ENCODE peak calls at places on chromosome 4, in six cellular contexts. P is GOT3; Z is iris pigment epithelial cell; O is AG09309; X is HuH-7; F is stimulated activated CD4-positive, alpha-beta T cell treated with anti-CD3 and anti-CD28 coated beads, Interleukin-15, amount 100 ng/mL, for 1 hour. W is an unnamed sample.

GRCh38 chr4:57233391-57233790 is 123.2 kb upstream of the IGFBP7 start:
- DNase-seq in O (no peak), X (no peak), F (no peak), Z (peak; percentile 57), P (no peak), W (peak; percentile 26)

GRCh38 chr4:2424581-2424980 is 5.8 kb downstream of the CFAP99 start:
- DNase-seq in F (no peak), O (no peak), X (no peak), Z (peak; percentile 42), P (no peak), W (no peak)

GRCh38 chr4:11402192-11402591 is 26.5 kb downstream of the HS3ST1 start:
- DNase-seq in P (no peak), Z (no peak), O (no peak), F (no peak), X (no peak), W (no peak)

GRCh38 chr4:114378306-114378903 is 220.2 kb upstream of the UGT8 start:
- DNase-seq in O (peak; percentile 16), X (no peak), P (no peak), Z (peak; percentile 59), F (no peak), W (no peak)

GRCh38 chr4:54930226-54930625 is 195.2 kb downstream of the KDR start:
- DNase-seq in X (no peak), P (no peak), O (peak; percentile 17), Z (peak; percentile 27), F (no peak), W (peak; percentile 1)

GRCh38 chr4:179595671-179596410 is 2153.6 kb upstream of the AGA start:
- DNase-seq in P (no peak), O (no peak), Z (peak; percentile 40), X (no peak), F (no peak), W (peak; percentile 42)

GRCh38 chr4:37715889-37716402 is 29.8 kb upstream of the RELL1 start:
- DNase-seq in F (no peak), Z (peak; percentile 49), P (no peak), O (no peak), X (no peak), W (peak; percentile 76)

GRCh38 chr4:98873059-98873458 is 55.9 kb downstream of the EIF4E start:
- DNase-seq in P (no peak), F (no peak), X (no peak), O (peak; percentile 20), Z (peak; percentile 67), W (no peak)

GRCh38 chr4:109989044-109989443 is 76.4 kb downstream of the EGF start:
- DNase-seq in O (no peak), F (no peak), Z (peak; percentile 31), P (no peak), X (no peak), W (no peak)

GRCh38 chr4:30619679-30620078 is 100.5 kb upstream of the PCDH7 start:
- DNase-seq in F (no peak), P (no peak), X (no peak), Z (no peak), O (no peak), W (peak; percentile 75)

GRCh38 chr4:145861331-145862318 is 77.0 kb downstream of the ZNF827 start:
- DNase-seq in P (no peak), X (no peak), O (no peak), F (no peak), Z (no peak), W (no peak)

GRCh38 chr4:55920571-55920970 is 28.2 kb upstream of the CEP135 start:
- DNase-seq in F (no peak), P (no peak), Z (peak; percentile 27), X (no peak), O (no peak), W (no peak)

GRCh38 chr4:52076731-52077130 is 25.6 kb downstream of the SPATA18 start:
- DNase-seq in P (no peak), Z (no peak), O (no peak), F (no peak), X (no peak), W (no peak)

GRCh38 chr4:81631958-81632439 is 160.3 kb upstream of the RASGEF1B start:
- DNase-seq in F (no peak), Z (peak; percentile 60), X (no peak), O (peak; percentile 13), P (no peak), W (peak; percentile 84)

GRCh38 chr4:135316266-135316779 is 1114.7 kb upstream of the PABPC4L start:
- DNase-seq in P (no peak), X (no peak), F (no peak), Z (no peak), O (no peak), W (no peak)

GRCh38 chr4:57426779-57427395 is 316.7 kb upstream of the IGFBP7 start:
- DNase-seq in X (peak; percentile 34), O (no peak), Z (peak; percentile 73), P (no peak), F (no peak), W (peak; percentile 32)

GRCh38 chr4:176721459-176721858 is 71.3 kb downstream of the VEGFC start:
- DNase-seq in P (no peak), Z (no peak), O (no peak), F (no peak), X (no peak), W (no peak)

GRCh38 chr4:11691236-11691635 is 262.5 kb upstream of the HS3ST1 start:
- DNase-seq in X (no peak), O (no peak), P (no peak), F (no peak), Z (no peak), W (no peak)

GRCh38 chr4:54103190-54103574 is 3.2 kb downstream of the GSX2 start:
- DNase-seq in Z (no peak), F (no peak), X (no peak), P (no peak), O (no peak), W (no peak)

GRCh38 chr4:48133668-48134444 is at the start of gene TXK:
- DNase-seq in O (no peak), P (no peak), Z (peak; percentile 20), X (no peak), F (no peak), W (no peak)

GRCh38 chr4:113248320-113248719 is 198.9 kb downstream of the ANK2 start:
- DNase-seq in O (no peak), P (no peak), X (peak; percentile 10), Z (no peak), F (no peak), W (no peak)

GRCh38 chr4:32519060-32519459 is 1798.9 kb downstream of the PCDH7 start:
- DNase-seq in X (no peak), Z (peak; percentile 16), P (no peak), O (no peak), F (no peak), W (peak; percentile 35)

GRCh38 chr4:183571350-183572076 is 66.7 kb downstream of the ING2 start:
- DNase-seq in X (no peak), O (no peak), Z (peak; percentile 78), P (no peak), F (no peak), W (peak; percentile 18)

GRCh38 chr4:149199594-149199993 is 616.0 kb downstream of the IQCM start:
- DNase-seq in Z (no peak), X (no peak), F (no peak), P (no peak), O (no peak), W (no peak)

GRCh38 chr4:24856586-24856985 is 56.3 kb downstream of the CCDC149 start:
- DNase-seq in X (no peak), Z (peak; percentile 64), P (no peak), O (no peak), F (no peak), W (peak; percentile 34)

GRCh38 chr4:64156253-64156652 is 253.0 kb downstream of the TECRL start:
- DNase-seq in Z (no peak), F (no peak), P (no peak), O (no peak), X (no peak), W (no peak)

GRCh38 chr4:7630559-7631287 is 196.0 kb upstream of the PSAPL1 start:
- DNase-seq in F (no peak), O (peak; percentile 61), P (peak; percentile 43), X (no peak), Z (peak; percentile 89), W (peak; percentile 66)

GRCh38 chr4:53682196-53682595 is 90.9 kb upstream of the LNX1 start:
- DNase-seq in O (peak; percentile 24), F (no peak), Z (peak; percentile 62), P (no peak), X (no peak), W (peak; percentile 67)

GRCh38 chr4:96598465-96598864 is 758.6 kb downstream of the PDHA2 start:
- DNase-seq in O (no peak), Z (no peak), P (no peak), X (no peak), F (no peak), W (no peak)

GRCh38 chr4:42655921-42656735 is 777 bp downstream of the ATP8A1 start:
- DNase-seq in F (peak; percentile 11), O (no peak), Z (peak; percentile 12), X (peak; percentile 32), P (no peak), W (no peak)

GRCh38 chr4:125707397-125707796 is 392.6 kb downstream of the FAT4 start:
- DNase-seq in Z (no peak), P (no peak), F (no peak), O (no peak), X (no peak), W (no peak)

GRCh38 chr4:40992472-40993298 is 221.7 kb downstream of the APBB2 start:
- DNase-seq in O (peak; percentile 58), F (no peak), X (peak; percentile 40), P (no peak), Z (peak; percentile 94), W (no peak)

GRCh38 chr4:121998024-121998423 is 46.2 kb upstream of the TRPC3 start:
- DNase-seq in Z (no peak), P (no peak), O (no peak), X (no peak), F (no peak), W (no peak)

GRCh38 chr4:98659741-98660507 is 1.5 kb upstream of the TSPAN5 start:
- DNase-seq in O (no peak), F (no peak), P (no peak), X (peak; percentile 28), Z (peak; percentile 58), W (no peak)

GRCh38 chr4:164304861-164305260 is 449.1 kb upstream of the SMIM31 start:
- DNase-seq in Z (peak; percentile 6), O (no peak), F (no peak), X (no peak), P (no peak), W (no peak)

GRCh38 chr4:73341454-73341853 is 62.6 kb upstream of the ALB start:
- DNase-seq in X (peak; percentile 33), O (peak; percentile 13), P (no peak), F (no peak), Z (peak; percentile 65), W (peak; percentile 18)

W was measured in skeletal muscle cell.